ENCODE peak calls at places on chromosomes 2 and 18, in eight cellular contexts. A, S, F, G, D, B, N and H are unnamed samples.

GRCh38 chr2:119549236-119549635 is 5.0 kb downstream of the CFAP221 start:
- DNase-seq in D (no peak), F (peak; percentile 43), N (no peak), A (no peak), B (no peak), G (no peak), S (no peak), H (no peak)

GRCh38 chr2:42770288-42771131 is 6.6 kb upstream of the OXER1 start:
- DNase-seq in N (no peak), A (no peak), S (peak; percentile 63), B (peak; percentile 85), F (peak; percentile 36), D (peak; percentile 87), G (no peak), H (peak; percentile 67)

GRCh38 chr18:46071894-46072867 is at the start of gene PSTPIP2:
- DNase-seq in F (no peak), S (peak; percentile 36), G (peak; percentile 54), N (no peak), B (peak; percentile 58), D (peak; percentile 40), A (peak; percentile 82), H (peak; percentile 47)

GRCh38 chr2:29755233-29755632 is 166.2 kb downstream of the ALK start:
- DNase-seq in S (no peak), A (no peak), N (no peak), G (no peak), B (no peak), F (no peak), D (no peak), H (no peak)

GRCh38 chr2:20625920-20626697 is 24.8 kb downstream of the HS1BP3 start:
- DNase-seq in F (no peak), G (no peak), S (no peak), B (no peak), D (no peak), A (peak; percentile 34), N (peak; percentile 9), H (no peak)

GRCh38 chr2:45761660-45762059 is 110.2 kb downstream of the PRKCE start:
- DNase-seq in A (no peak), G (no peak), S (no peak), N (no peak), D (peak; percentile 73), B (no peak), F (no peak), H (no peak)

GRCh38 chr2:176188969-176189665 is 649 bp downstream of the HOXD1 start:
- DNase-seq in N (no peak), G (no peak), A (no peak), B (no peak), S (no peak), D (peak; percentile 44), F (no peak), H (no peak)

GRCh38 chr2:158745866-158746382 is 49.2 kb upstream of the DAPL1 start:
- DNase-seq in D (no peak), G (no peak), B (no peak), F (no peak), N (no peak), S (no peak), A (no peak), H (no peak)

GRCh38 chr2:176269319-176270099 is at the start of gene MTX2:
- DNase-seq in N (peak; percentile 70), G (peak; percentile 60), B (peak; percentile 81), F (peak; percentile 46), D (peak; percentile 88), A (peak; percentile 85), S (peak; percentile 76), H (peak; percentile 75)